ENCODE peak calls at places on chromosomes 5 and 9, in five cellular contexts. V is H1, W is right atrium auricular region, L is IMR-90, S is adrenal gland. D is an unnamed sample. For H3K4me1, the result is how much of the 10 kb centered on the place peaks cover.

GRCh38 chr9:21836437-21837161 is 34.2 kb downstream of the MTAP start:
- DNase-seq in S (peak), V (no peak), L (peak), W (no peak), D (no peak)

GRCh38 chr5:59656351-59657254 is 236.9 kb downstream of the PDE4D start:
- DNase-seq in S (no peak), V (no peak), L (no peak), W (no peak), D (no peak)

GRCh38 chr9:89635007-89635742 is 30.4 kb downstream of the GADD45G start:
- DNase-seq in L (peak), S (no peak), W (no peak), V (no peak), D (no peak)

GRCh38 chr9:71004196-71004595 is 117.2 kb downstream of the TRPM3 start:
- DNase-seq in V (no peak), W (no peak), S (no peak), L (peak), D (no peak)

GRCh38 chr5:62144395-62145022 is 161.5 kb upstream of the KIF2A start:
- DNase-seq in W (no peak), L (no peak), S (no peak), V (no peak), D (no peak)

GRCh38 chr9:77604316-77604715 is 43.8 kb downstream of the GNA14 start:
- DNase-seq in W (no peak), L (no peak), V (no peak), S (no peak), D (no peak)

GRCh38 chr5:179344301-179345178 is 721 bp downstream of the ADAMTS2 start:
- DNase-seq in L (peak), W (no peak), S (no peak), V (peak), D (no peak)

GRCh38 chr9:95045751-95046150 is 271.8 kb downstream of the FANCC start:
- DNase-seq in S (no peak), V (peak), L (no peak), W (no peak), D (no peak)

GRCh38 chr5:82924990-82925385 is 152.2 kb downstream of the TMEM167A start:
- DNase-seq in W (no peak), V (no peak), L (no peak), S (no peak), D (no peak)

GRCh38 chr9:131675437-131676022 is 64.3 kb downstream of the RAPGEF1 start:
- DNase-seq in W (peak), S (no peak), V (no peak), L (no peak), D (no peak)

GRCh38 chr9:129403743-129404620 is 216.9 kb downstream of the C9orf50 start:
- DNase-seq in S (no peak), W (no peak), V (no peak), L (no peak), D (no peak)

GRCh38 chr5:915946-916345 is 23.3 kb downstream of the TRIP13 start:
- DNase-seq in S (no peak), L (no peak), V (no peak), W (no peak), D (no peak)

GRCh38 chr5:55997742-55998351 is 3.1 kb upstream of the IL6ST start:
- DNase-seq in W (no peak), L (peak), V (no peak), S (no peak), D (no peak)

GRCh38 chr9:95063300-95063699 is 254.2 kb downstream of the FANCC start:
- DNase-seq in W (no peak), S (no peak), L (no peak), V (no peak), D (no peak)

GRCh38 chr5:15421798-15422456 is 78.1 kb upstream of the FBXL7 start:
- DNase-seq in V (no peak), W (no peak), S (no peak), L (no peak), D (no peak)

GRCh38 chr5:157555031-157555640 is 20.4 kb downstream of the ADAM19 start:
- DNase-seq in W (no peak), L (no peak), V (no peak), S (no peak), D (no peak)

GRCh38 chr5:9059920-9060691 is 485.8 kb downstream of the SEMA5A start:
- DNase-seq in S (peak), V (no peak), W (no peak), L (peak), D (no peak)

GRCh38 chr5:179588166-179588565 is 35.3 kb downstream of the HNRNPH1 start:
- DNase-seq in W (no peak), L (peak), V (no peak), S (no peak), D (no peak)

GRCh38 chr5:14557840-14558239 is 23.8 kb upstream of the OTULINL start:
- DNase-seq in S (no peak), W (no peak), L (no peak), V (no peak), D (no peak)

GRCh38 chr9:119509291-119509905 is 140.2 kb upstream of the BRINP1 start:
- DNase-seq in W (no peak), V (no peak), S (no peak), L (no peak), D (no peak)

GRCh38 chr5:14665110-14665822 is 748 bp downstream of the OTULIN start:
- DNase-seq in V (no peak), W (no peak), S (no peak), L (no peak), D (no peak)

GRCh38 chr5:135604046-135604445 is 25.3 kb upstream of the CXCL14 start:
- DNase-seq in W (no peak), S (no peak), V (no peak), L (no peak), D (no peak)

GRCh38 chr5:67648201-67648671 is 451.6 kb upstream of the CD180 start:
- DNase-seq in L (no peak), V (no peak), S (peak), W (peak), D (no peak)

GRCh38 chr9:113695901-113696300 is 180.2 kb upstream of the ZNF618 start:
- DNase-seq in V (no peak), S (no peak), W (no peak), L (no peak), D (no peak)

GRCh38 chr5:89300426-89300970 is 417.5 kb upstream of the MEF2C start:
- DNase-seq in L (peak), S (no peak), V (no peak), W (no peak), D (no peak)

GRCh38 chr9:133599470-133600173 is 9.6 kb downstream of the FAM163B start:
- DNase-seq in L (no peak), W (no peak), S (no peak), V (no peak), D (no peak)

GRCh38 chr9:137295313-137296213 is 6.5 kb downstream of the NRARP start:
- DNase-seq in S (no peak), W (no peak), V (peak), L (no peak), D (no peak)

GRCh38 chr9:136334541-136334940 is 7.2 kb downstream of the GPSM1 start:
- DNase-seq in W (no peak), V (no peak), L (no peak), S (no peak), D (no peak)

GRCh38 chr5:131264453-131265200 is 774 bp downstream of the CDC42SE2 start:
- DNase-seq in V (peak), L (peak), W (no peak), S (peak), D (no peak)

GRCh38 chr5:105849701-105850100 is 1821.0 kb downstream of the EFNA5 start:
- DNase-seq in W (no peak), V (no peak), L (peak), S (no peak), D (no peak)

GRCh38 chr9:123225995-123226394 is 42.4 kb downstream of the STRBP start:
- DNase-seq in V (no peak), W (no peak), S (no peak), L (peak), D (no peak)

GRCh38 chr5:55363861-55364260 is 56.1 kb downstream of the MTREX start:
- DNase-seq in V (no peak), L (peak), S (no peak), W (no peak), D (no peak)

GRCh38 chr9:35814841-35815543 is at the start of gene HINT2:
- DNase-seq in W (peak), L (peak), S (peak), V (peak), D (peak)
- TF ChIP-seq CTCF in W (no peak), L (no peak), S (no peak), V (no peak), D (no peak)

DNA sequence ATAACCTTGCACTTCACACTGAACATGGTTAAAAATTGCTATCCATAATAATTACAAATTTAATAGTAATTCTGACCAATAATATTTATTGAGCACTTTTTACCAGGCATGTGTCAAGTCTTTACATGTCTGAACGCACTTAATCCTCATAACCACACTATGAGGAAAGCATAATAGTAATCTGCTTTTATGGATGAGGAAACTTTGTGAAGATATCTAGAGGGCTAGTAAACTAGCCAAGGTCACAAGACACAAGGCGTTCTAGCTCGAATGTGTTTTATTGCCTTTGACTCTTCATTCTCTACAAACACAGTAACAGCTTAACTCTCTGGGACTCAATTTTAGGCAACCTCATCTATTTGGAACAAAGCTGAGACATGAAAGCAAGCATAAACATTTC is 205.1 kb downstream of the ARHGEF28 start:
- DNase-seq in L (no peak), S (no peak), W (no peak), V (no peak), D (no peak)
- H3K4me1 ChIP-seq in L (under half), S (under half), W (under half), V (under half), D (half or more)

GRCh38 chr5:144191998-144192397 is 21.3 kb downstream of the KCTD16 start:
- DNase-seq in V (no peak), L (peak), W (no peak), S (no peak), D (no peak)
- TF ChIP-seq CTCF in V (peak), L (peak), W (peak), S (peak), D (peak)

GRCh38 chr5:5407924-5408323 is 14.6 kb upstream of the ICE1 start:
- DNase-seq in S (no peak), L (no peak), W (no peak), V (no peak), D (no peak)

GRCh38 chr5:5404376-5404775 is 18.1 kb upstream of the ICE1 start:
- DNase-seq in V (no peak), S (no peak), W (no peak), L (no peak), D (no peak)

GRCh38 chr5:5403736-5404135 is 18.7 kb upstream of the ICE1 start:
- DNase-seq in V (no peak), W (no peak), S (no peak), L (no peak), D (no peak)

GRCh38 chr5:5405441-5405840 is 17.0 kb upstream of the ICE1 start:
- DNase-seq in V (no peak), W (no peak), S (no peak), L (no peak), D (no peak)

GRCh38 chr5:5409151-5409810 is 13.2 kb upstream of the ICE1 start:
- DNase-seq in L (peak), W (no peak), S (no peak), V (peak), D (no peak)
- H3K4me1 ChIP-seq in L (under half), W (under half), S (under half), V (under half), D (under half)

GRCh38 chr9:4119778-4120554 is 179.9 kb downstream of the GLIS3 start:
- DNase-seq in L (no peak), V (no peak), W (no peak), S (no peak), D (no peak)

GRCh38 chr9:4116091-4116581 is 183.7 kb downstream of the GLIS3 start:
- DNase-seq in L (peak), W (no peak), S (no peak), V (no peak), D (no peak)

GRCh38 chr9:4116708-4117460 is 183.0 kb downstream of the GLIS3 start:
- DNase-seq in W (no peak), V (no peak), L (no peak), S (no peak), D (no peak)

GRCh38 chr9:4118666-4119065 is 181.2 kb downstream of the GLIS3 start:
- DNase-seq in S (no peak), L (no peak), W (no peak), V (no peak), D (no peak)

DNA sequence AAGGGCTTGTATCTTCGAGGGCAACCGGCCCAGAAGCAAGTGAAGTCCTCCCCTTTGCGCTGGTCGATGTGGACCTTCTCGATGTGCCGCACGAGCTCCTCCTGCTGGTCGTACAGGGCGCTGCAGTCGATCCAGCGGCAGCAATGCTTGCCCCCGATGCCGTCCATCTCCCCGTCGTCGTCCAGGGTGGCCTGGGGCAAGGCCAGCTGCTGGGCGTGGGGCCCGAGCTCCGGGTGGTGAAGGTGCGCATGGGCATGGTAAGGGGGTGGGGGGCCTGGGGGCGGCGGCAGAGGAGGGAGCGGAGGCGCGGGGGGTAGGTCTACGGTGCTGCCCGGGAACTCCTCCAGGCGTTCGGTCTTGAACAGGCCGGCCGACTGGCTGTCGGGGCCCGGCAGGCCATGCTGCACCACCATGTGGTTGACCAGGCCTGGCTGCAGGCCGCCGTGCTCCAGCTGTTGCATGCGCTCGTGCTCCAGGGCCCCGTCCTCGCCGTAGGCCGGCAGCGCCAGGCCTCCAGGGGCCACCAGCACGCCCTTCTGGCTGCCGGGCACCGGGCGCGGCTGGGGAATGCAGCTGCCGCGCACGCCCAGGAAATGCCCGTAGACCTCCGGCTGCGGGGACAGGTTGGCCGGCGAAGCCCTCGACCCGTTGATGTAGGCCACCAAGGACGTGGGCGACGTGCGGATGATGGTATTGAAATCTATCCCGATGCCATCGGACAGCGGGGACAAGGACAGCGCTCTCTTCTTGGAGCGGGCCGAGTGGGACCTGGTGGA is 181.8 kb downstream of the GLIS3 start:
- DNase-seq in L (no peak), S (peak), W (no peak), V (peak), D (no peak)
- TF ChIP-seq CTCF in L (no peak), S (peak), W (peak), V (peak), D (peak)

DNA sequence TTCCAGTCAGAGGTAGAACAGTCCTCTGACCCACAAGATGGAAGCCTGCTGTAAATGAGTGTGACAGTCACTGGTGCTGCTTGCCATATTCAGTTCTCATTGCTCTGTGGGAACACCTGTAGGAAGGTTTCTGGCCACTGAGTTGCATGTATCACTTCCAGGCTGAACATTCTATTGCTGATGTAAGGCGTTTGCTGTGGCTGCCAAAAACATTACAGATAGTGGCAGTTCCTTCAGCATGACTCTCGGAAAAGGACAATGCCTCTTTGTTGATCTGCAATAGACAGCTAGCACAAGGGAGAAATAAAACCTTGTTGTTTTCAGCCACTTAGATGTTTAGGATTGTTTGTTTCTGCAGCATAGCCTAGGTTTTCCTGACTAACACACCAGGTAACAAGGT is 217.2 kb downstream of the AGTPBP1 start:
- DNase-seq in W (no peak), S (no peak), V (no peak), L (no peak), D (no peak)
- H3K4me1 ChIP-seq in W (under half), S (under half), V (under half), L (under half), D (under half)

DNA sequence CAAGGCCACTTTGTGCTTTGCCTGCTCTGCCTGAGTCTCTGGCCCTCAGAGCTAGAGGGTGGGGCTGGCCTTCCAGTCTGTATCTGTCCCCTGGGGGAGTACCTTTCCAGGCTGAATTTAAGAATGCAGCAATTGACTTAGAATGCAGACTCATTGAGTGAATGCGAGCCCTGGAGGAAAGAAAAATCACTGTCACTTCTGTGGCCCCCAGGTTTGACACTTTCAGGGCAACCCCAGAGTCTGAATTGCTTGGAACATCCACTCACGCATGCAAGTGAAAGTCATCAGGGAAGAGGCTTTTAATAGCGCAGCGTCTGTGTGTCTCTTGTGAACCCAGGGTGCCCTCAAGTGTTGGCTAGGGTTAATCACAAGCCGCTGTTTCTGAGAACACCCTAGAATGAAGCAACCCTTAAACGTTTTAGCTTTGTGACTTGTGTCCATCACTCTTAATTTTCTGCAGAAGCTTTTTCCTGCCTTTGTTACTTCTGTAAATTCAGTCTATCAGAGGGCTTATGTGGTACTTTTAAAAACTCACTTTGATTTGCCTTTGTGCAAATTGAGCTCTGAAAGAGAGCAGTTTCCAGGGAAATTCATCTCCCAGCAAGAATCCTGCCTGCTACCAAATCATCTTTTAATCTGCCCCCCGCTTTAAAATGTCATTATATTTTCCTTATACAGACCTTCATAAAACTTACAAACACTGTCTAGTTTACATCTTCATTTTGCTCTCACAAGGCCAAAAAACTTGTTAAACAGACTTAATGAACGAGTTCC is 146.8 kb upstream of the IQGAP2 start:
- DNase-seq in W (peak), V (peak), L (peak), S (peak), D (no peak)
- TF ChIP-seq CTCF in W (peak), V (peak), L (peak), S (peak), D (peak)

GRCh38 chr5:86507574-86507973 is 110.2 kb upstream of the COX7C start:
- DNase-seq in V (no peak), S (no peak), L (no peak), W (no peak), D (no peak)
- H3K4me1 ChIP-seq in V (under half), S (under half), L (under half), W (under half), D (under half)